ENCODE peak calls at places on chromosomes 3 and 15, in seven cellular contexts. D is ovary, Q is A549, J is BE2C, Z is suprapubic skin, O is prostate gland, I is heart left ventricle. W is an unnamed sample.
A peak's percentile ranks its signal among the peaks of the same experiment; 100 is the strongest.

GRCh38 chr3:180036092-180036677 is 552 bp downstream of the PEX5L start:
- DNase-seq in D (no peak), Q (no peak), J (no peak), Z (no peak), O (no peak), I (no peak), W (no peak)

GRCh38 chr3:135197246-135197645 is 402.2 kb downstream of the EPHB1 start:
- DNase-seq in D (no peak), Q (no peak), J (peak; percentile 43), Z (no peak), O (no peak), I (no peak), W (no peak)

GRCh38 chr15:81023483-81024264 is 23.0 kb downstream of the TLNRD1 start:
- DNase-seq in D (no peak), Q (no peak), J (no peak), Z (peak; percentile 90), O (no peak), I (peak; percentile 71), W (peak; percentile 27)

GRCh38 chr15:31083394-31083790 is 18.1 kb downstream of the TRPM1 start:
- DNase-seq in D (no peak), Q (no peak), J (no peak), Z (no peak), O (peak; percentile 17), I (no peak), W (no peak)

GRCh38 chr3:112007641-112008040 is 8.9 kb downstream of the TAGLN3 start:
- DNase-seq in D (no peak), Q (no peak), J (no peak), Z (no peak), O (no peak), I (no peak), W (no peak)

GRCh38 chr15:100934735-100935134 is 15.6 kb downstream of the LRRK1 start:
- DNase-seq in D (no peak), Q (peak; percentile 58), J (no peak), Z (no peak), O (no peak), I (no peak), W (no peak)

GRCh38 chr3:170222647-170223541 is 670 bp downstream of the PRKCI start:
- DNase-seq in D (no peak), Q (peak; percentile 41), J (peak; percentile 51), Z (peak; percentile 81), O (peak; percentile 28), I (no peak), W (peak; percentile 36)

GRCh38 chr15:90883971-90884718 is at the start of gene FES:
- DNase-seq in D (peak; percentile 81), Q (no peak), J (no peak), Z (peak; percentile 87), O (no peak), I (peak; percentile 87), W (no peak)

GRCh38 chr3:63151893-63152292 is 126.2 kb upstream of the SYNPR start:
- DNase-seq in D (no peak), Q (no peak), J (no peak), Z (no peak), O (no peak), I (no peak), W (peak; percentile 1)

GRCh38 chr3:151299006-151299405 is 17.6 kb downstream of the GPR87 start:
- DNase-seq in D (no peak), Q (no peak), J (no peak), Z (no peak), O (no peak), I (no peak), W (no peak)

GRCh38 chr15:35547775-35548364 is 1.9 kb upstream of the DPH6 start:
- DNase-seq in D (peak; percentile 11), Q (no peak), J (no peak), Z (no peak), O (no peak), I (no peak), W (no peak)

GRCh38 chr15:72809329-72809728 is 25.8 kb upstream of the ADPGK start:
- DNase-seq in D (no peak), Q (no peak), J (no peak), Z (no peak), O (no peak), I (no peak), W (no peak)

GRCh38 chr3:45034612-45035252 is 8.6 kb downstream of the CLEC3B start:
- DNase-seq in D (peak; percentile 28), Q (no peak), J (no peak), Z (peak; percentile 85), O (no peak), I (peak; percentile 68), W (peak; percentile 27)

GRCh38 chr15:74185949-74186348 is 12.4 kb downstream of the ISLR start:
- DNase-seq in D (no peak), Q (no peak), J (no peak), Z (no peak), O (no peak), I (no peak), W (no peak)

GRCh38 chr3:114221165-114221880 is 16.1 kb downstream of the ZNF80 start:
- DNase-seq in D (no peak), Q (no peak), J (no peak), Z (no peak), O (no peak), I (no peak), W (no peak)

GRCh38 chr15:93035953-93036810 is 52.8 kb downstream of the RGMA start:
- DNase-seq in D (no peak), Q (peak; percentile 61), J (peak; percentile 65), Z (peak; percentile 71), O (no peak), I (peak; percentile 19), W (peak; percentile 80)

GRCh38 chr3:98556164-98557130 is 24.7 kb downstream of the GPR15 start:
- DNase-seq in D (no peak), Q (no peak), J (no peak), Z (no peak), O (no peak), I (no peak), W (no peak)

GRCh38 chr3:124306665-124307064 is 314.7 kb upstream of the ROPN1 start:
- DNase-seq in D (no peak), Q (no peak), J (no peak), Z (no peak), O (no peak), I (no peak), W (no peak)

GRCh38 chr15:81373996-81374395 is at the start of gene TMC3:
- DNase-seq in D (no peak), Q (no peak), J (no peak), Z (no peak), O (no peak), I (no peak), W (no peak)

GRCh38 chr3:142029052-142029642 is 120.2 kb downstream of the TFDP2 start:
- DNase-seq in D (no peak), Q (no peak), J (no peak), Z (no peak), O (no peak), I (no peak), W (no peak)

GRCh38 chr3:194103475-194103874 is 32.5 kb upstream of the HES1 start:
- DNase-seq in D (no peak), Q (no peak), J (no peak), Z (no peak), O (no peak), I (no peak), W (no peak)

GRCh38 chr3:23174426-23175039 is 28.6 kb upstream of the UBE2E2 start:
- DNase-seq in D (peak; percentile 23), Q (no peak), J (no peak), Z (no peak), O (no peak), I (peak; percentile 46), W (peak; percentile 36)

GRCh38 chr3:183824761-183825379 is 507 bp downstream of the MAP6D1 start:
- DNase-seq in D (no peak), Q (no peak), J (peak; percentile 38), Z (peak; percentile 69), O (no peak), I (peak; percentile 27), W (peak; percentile 27)

GRCh38 chr3:126114406-126115386 is 30.8 kb upstream of the SLC41A3 start:
- DNase-seq in D (peak; percentile 9), Q (no peak), J (peak; percentile 4), Z (no peak), O (no peak), I (no peak), W (no peak)

GRCh38 chr15:63856711-63857458 is 23.1 kb upstream of the HERC1 start:
- DNase-seq in D (no peak), Q (no peak), J (no peak), Z (no peak), O (no peak), I (no peak), W (no peak)

GRCh38 chr15:43776101-43776717 is 557 bp downstream of the ELL3 start:
- DNase-seq in D (peak; percentile 50), Q (no peak), J (peak; percentile 35), Z (no peak), O (no peak), I (peak; percentile 30), W (no peak)

GRCh38 chr3:51715231-51716058 is 8.6 kb downstream of the GRM2 start:
- DNase-seq in D (no peak), Q (no peak), J (no peak), Z (peak; percentile 76), O (no peak), I (no peak), W (no peak)

DNA sequence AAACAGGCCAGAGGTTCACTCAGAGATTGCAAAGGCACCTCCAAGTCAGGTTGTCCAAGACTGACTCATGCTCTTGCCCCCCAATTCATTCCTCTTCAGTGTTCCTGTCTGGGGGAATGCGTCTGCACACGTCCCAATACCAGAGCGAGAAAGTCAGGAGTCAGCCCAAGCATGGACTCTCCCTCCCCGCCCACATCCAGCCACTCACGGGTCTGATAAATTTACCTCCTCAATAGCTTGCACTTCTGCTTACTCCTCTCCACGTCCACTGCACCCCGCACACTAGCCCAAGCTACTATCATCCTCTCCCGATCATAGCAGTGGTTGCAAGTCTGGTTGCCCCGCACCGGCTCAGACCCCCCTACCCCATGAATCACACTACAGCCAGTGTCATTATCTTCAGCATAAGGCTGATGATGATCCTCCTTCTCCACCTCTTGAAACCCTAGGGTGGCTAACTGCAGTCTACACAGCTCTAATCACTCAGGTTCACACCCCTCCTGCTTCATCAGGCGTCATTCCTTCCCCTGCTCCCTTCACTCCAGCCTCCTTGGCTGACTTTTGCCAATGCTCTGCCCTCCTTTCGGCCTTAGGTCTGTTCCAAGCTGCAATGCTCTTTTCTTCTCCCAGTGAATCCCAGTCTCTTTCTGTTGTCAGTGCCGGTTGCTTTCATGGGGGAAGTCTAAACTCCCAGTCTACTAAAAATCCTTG is 27.6 kb upstream of the MYO1E start:
- DNase-seq in D (no peak), Q (no peak), J (no peak), Z (no peak), O (no peak), I (no peak), W (no peak)
- H3K4me3 ChIP-seq in D (no peak overlapping the region), Q (no peak overlapping the region), J (no peak overlapping the region), Z (no peak overlapping the region), O (no peak overlapping the region), I (no peak overlapping the region), W (no peak overlapping the region)

GRCh38 chr3:119609301-119609700 is 11.6 kb downstream of the PLA1A start:
- DNase-seq in D (no peak), Q (no peak), J (no peak), Z (no peak), O (no peak), I (no peak), W (no peak)
- H3K4me1 ChIP-seq in D (no peaks in the 10 kb centered on the region), Q (no peaks in the 10 kb centered on the region), J (no peaks in the 10 kb centered on the region), Z (no peaks in the 10 kb centered on the region), O (no peaks in the 10 kb centered on the region), I (no peaks in the 10 kb centered on the region), W (no peaks in the 10 kb centered on the region)

GRCh38 chr3:9340450-9341009 is 22.3 kb upstream of the THUMPD3 start:
- DNase-seq in D (no peak), Q (peak; percentile 62), J (no peak), Z (no peak), O (no peak), I (no peak), W (no peak)
- H3K9me3 ChIP-seq in D (no peaks in the 10 kb centered on the region), Q (no peaks in the 10 kb centered on the region), J (no peaks in the 10 kb centered on the region), Z (no peaks in the 10 kb centered on the region), O (no peaks in the 10 kb centered on the region), I (no peaks in the 10 kb centered on the region), W (no peaks in the 10 kb centered on the region)

GRCh38 chr15:68930268-68931022 is at the start of gene SPESP1:
- DNase-seq in D (peak; percentile 72), Q (no peak), J (peak; percentile 7), Z (no peak), O (no peak), I (peak; percentile 68), W (no peak)
- H3K4me3 ChIP-seq in D (peak within 1 kb of the TSS; percentile 35), Q (no peak within 1 kb of the TSS), J (no peak within 1 kb of the TSS), Z (peak within 1 kb of the TSS; percentile 43), O (peak within 1 kb of the TSS; percentile 19), I (peak within 1 kb of the TSS; percentile 35), W (no peak within 1 kb of the TSS)

W was measured in SJCRH30.